ENCODE peak calls at places on chromosomes 6 and 20, in ten cellular contexts. K is foreskin fibroblast; W is A549; F is heart right ventricle; U is NCI-H524; Y is uterus; N is CD4-positive, alpha-beta T cell; I is cardiac septum; T is left ventricle myocardium inferior; R is mucosa of gallbladder. C is an unnamed sample.

GRCh38 chr6:137989696-137990095 is 117.5 kb downstream of the PERP start:
- DNase-seq in K (peak), W (no peak), F (no peak), U (no peak), Y (no peak), N (no peak), I (no peak), T (no peak), R (no peak), C (no peak)

GRCh38 chr6:24125980-24126379 is at the start of gene NRSN1:
- DNase-seq in K (no peak), W (no peak), F (no peak), U (peak), Y (no peak), N (no peak), I (no peak), T (no peak), R (peak), C (no peak)

GRCh38 chr20:62651285-62652021 is 9.2 kb downstream of the SLCO4A1 start:
- DNase-seq in K (peak), W (no peak), F (peak), U (peak), Y (peak), N (peak), I (peak), T (peak), R (peak), C (peak)

GRCh38 chr6:130111031-130111430 is 92.7 kb downstream of the L3MBTL3 start:
- DNase-seq in K (no peak), W (no peak), F (no peak), U (no peak), Y (no peak), N (no peak), I (no peak), T (no peak), R (no peak), C (no peak)

GRCh38 chr6:97765480-97765879 is 482.5 kb upstream of the MMS22L start:
- DNase-seq in K (peak), W (no peak), F (no peak), U (no peak), Y (no peak), N (no peak), I (no peak), T (no peak), R (no peak), C (no peak)

GRCh38 chr20:63572788-63573738 is 976 bp downstream of the HELZ2 start:
- DNase-seq in K (peak), W (peak), F (no peak), U (no peak), Y (no peak), N (no peak), I (no peak), T (no peak), R (no peak), C (no peak)

GRCh38 chr6:30644769-30645168 is 2.2 kb upstream of the C6orf136 start:
- DNase-seq in K (no peak), W (no peak), F (no peak), U (no peak), Y (no peak), N (no peak), I (no peak), T (no peak), R (no peak), C (no peak)

GRCh38 chr20:58237318-58238182 is 9.1 kb upstream of the ANKRD60 start:
- DNase-seq in K (peak), W (no peak), F (no peak), U (no peak), Y (no peak), N (no peak), I (no peak), T (no peak), R (no peak), C (no peak)

GRCh38 chr6:43758617-43759050 is 11.4 kb upstream of the VEGFA start:
- DNase-seq in K (no peak), W (peak), F (no peak), U (no peak), Y (no peak), N (no peak), I (no peak), T (peak), R (no peak), C (no peak)

GRCh38 chr6:24547243-24547642 is 52.5 kb downstream of the ALDH5A1 start:
- DNase-seq in K (no peak), W (no peak), F (no peak), U (peak), Y (no peak), N (peak), I (no peak), T (no peak), R (no peak), C (no peak)

GRCh38 chr6:109202409-109203264 is 107.3 kb downstream of the CEP57L1 start:
- DNase-seq in K (no peak), W (no peak), F (no peak), U (no peak), Y (no peak), N (no peak), I (no peak), T (no peak), R (no peak), C (no peak)

GRCh38 chr6:136990754-136991153 is 54.0 kb downstream of the IL20RA start:
- DNase-seq in K (peak), W (no peak), F (no peak), U (no peak), Y (no peak), N (no peak), I (no peak), T (no peak), R (no peak), C (no peak)

GRCh38 chr6:144296973-144297372 is 11.8 kb downstream of the UTRN start:
- DNase-seq in K (no peak), W (no peak), F (no peak), U (no peak), Y (peak), N (no peak), I (no peak), T (no peak), R (peak), C (no peak)

GRCh38 chr6:120116343-120116742 is 766.8 kb upstream of the MAN1A1 start:
- DNase-seq in K (no peak), W (no peak), F (no peak), U (no peak), Y (no peak), N (no peak), I (no peak), T (no peak), R (no peak), C (no peak)

GRCh38 chr6:168699631-168700315 is 258.8 kb downstream of the SMOC2 start:
- DNase-seq in K (peak), W (no peak), F (peak), U (no peak), Y (peak), N (no peak), I (peak), T (peak), R (peak), C (no peak)

GRCh38 chr20:52676282-52676995 is 295.7 kb upstream of the TSHZ2 start:
- DNase-seq in K (no peak), W (no peak), F (no peak), U (no peak), Y (no peak), N (no peak), I (no peak), T (no peak), R (no peak), C (no peak)

GRCh38 chr6:101326411-101326810 is 67.1 kb upstream of the GRIK2 start:
- DNase-seq in K (no peak), W (no peak), F (no peak), U (no peak), Y (no peak), N (no peak), I (no peak), T (no peak), R (no peak), C (no peak)

GRCh38 chr6:129651291-129651691 is 58.7 kb downstream of the ARHGAP18 start:
- DNase-seq in K (no peak), W (no peak), F (no peak), U (no peak), Y (no peak), N (no peak), I (no peak), T (no peak), R (no peak), C (no peak)

GRCh38 chr20:38870733-38871559 is 55.3 kb upstream of the FAM83D start:
- DNase-seq in K (no peak), W (peak), F (no peak), U (peak), Y (no peak), N (no peak), I (no peak), T (no peak), R (no peak), C (no peak)